ENCODE peak calls at places on chromosomes 11 and 22, in five cellular contexts. One of them, this sample, is unnamed.

GRCh38 chr11:1336836-1337646 is 27.6 kb upstream of the TOLLIP start:
- DNase-seq in psoas muscle: peak; percentile 83
- DNase-seq in lung: peak; percentile 42
- DNase-seq in CD4-positive, alpha-beta T cell: peak; percentile 49
- DNase-seq in ovary: peak; percentile 62
- DNase-seq in this sample: no peak

GRCh38 chr11:2213890-2214526 is 42.4 kb upstream of the TH start:
- DNase-seq in lung: peak; percentile 20
- DNase-seq in ovary: no peak
- DNase-seq in psoas muscle: peak; percentile 32
- DNase-seq in CD4-positive, alpha-beta T cell: no peak
- DNase-seq in this sample: no peak

GRCh38 chr11:33266418-33267215 is 9.4 kb downstream of the HIPK3 start:
- DNase-seq in psoas muscle: no peak
- DNase-seq in CD4-positive, alpha-beta T cell: no peak
- DNase-seq in lung: no peak
- DNase-seq in ovary: peak; percentile 78
- DNase-seq in this sample: peak; percentile 59

GRCh38 chr11:102485095-102485722 is 32.6 kb upstream of the TMEM123 start:
- DNase-seq in lung: no peak
- DNase-seq in psoas muscle: no peak
- DNase-seq in ovary: no peak
- DNase-seq in CD4-positive, alpha-beta T cell: no peak
- DNase-seq in this sample: no peak

GRCh38 chr11:127059286-127060200 is 59.0 kb upstream of the KIRREL3 start:
- DNase-seq in CD4-positive, alpha-beta T cell: no peak
- DNase-seq in ovary: no peak
- DNase-seq in psoas muscle: no peak
- DNase-seq in lung: no peak
- DNase-seq in this sample: no peak

GRCh38 chr11:128555606-128556005 is 31.8 kb downstream of the ETS1 start:
- DNase-seq in CD4-positive, alpha-beta T cell: no peak
- DNase-seq in ovary: no peak
- DNase-seq in lung: no peak
- DNase-seq in psoas muscle: no peak
- DNase-seq in this sample: no peak

GRCh38 chr11:252666-253065 is 15.9 kb downstream of the PSMD13 start:
- DNase-seq in psoas muscle: no peak
- DNase-seq in ovary: no peak
- DNase-seq in CD4-positive, alpha-beta T cell: no peak
- DNase-seq in lung: no peak
- DNase-seq in this sample: no peak

GRCh38 chr22:23673826-23674690 is 16.8 kb upstream of the RGL4 start:
- DNase-seq in lung: no peak
- DNase-seq in ovary: no peak
- DNase-seq in psoas muscle: peak; percentile 32
- DNase-seq in CD4-positive, alpha-beta T cell: no peak
- DNase-seq in this sample: no peak

GRCh38 chr22:37546436-37547248 is 13.6 kb upstream of the CDC42EP1 start:
- DNase-seq in psoas muscle: peak; percentile 77
- DNase-seq in CD4-positive, alpha-beta T cell: no peak
- DNase-seq in ovary: peak; percentile 76
- DNase-seq in lung: no peak
- DNase-seq in this sample: no peak

GRCh38 chr11:30282289-30282631 is 40.6 kb upstream of the ARL14EP start:
- DNase-seq in lung: no peak
- DNase-seq in CD4-positive, alpha-beta T cell: no peak
- DNase-seq in ovary: no peak
- DNase-seq in psoas muscle: no peak
- DNase-seq in this sample: no peak

GRCh38 chr11:122033193-122033592 is 82.8 kb downstream of the BLID start:
- DNase-seq in CD4-positive, alpha-beta T cell: no peak
- DNase-seq in psoas muscle: no peak
- DNase-seq in ovary: no peak
- DNase-seq in lung: no peak
- DNase-seq in this sample: no peak

GRCh38 chr11:120135838-120136237 is 2.1 kb downstream of the TRIM29 start:
- DNase-seq in lung: no peak
- DNase-seq in psoas muscle: no peak
- DNase-seq in CD4-positive, alpha-beta T cell: no peak
- DNase-seq in ovary: no peak
- DNase-seq in this sample: no peak

GRCh38 chr22:38125038-38125610 is 14.6 kb upstream of the BAIAP2L2 start:
- DNase-seq in lung: no peak
- DNase-seq in psoas muscle: no peak
- DNase-seq in ovary: no peak
- DNase-seq in CD4-positive, alpha-beta T cell: no peak
- DNase-seq in this sample: no peak

GRCh38 chr22:39718206-39718605 is 147.7 kb downstream of the CACNA1I start:
- DNase-seq in CD4-positive, alpha-beta T cell: no peak
- DNase-seq in ovary: no peak
- DNase-seq in lung: no peak
- DNase-seq in psoas muscle: no peak
- DNase-seq in this sample: no peak

GRCh38 chr11:112784323-112785073 is 176.7 kb upstream of the NCAM1 start:
- DNase-seq in ovary: peak; percentile 70
- DNase-seq in lung: no peak
- DNase-seq in CD4-positive, alpha-beta T cell: no peak
- DNase-seq in psoas muscle: peak; percentile 65
- DNase-seq in this sample: peak; percentile 56

GRCh38 chr22:19986410-19987341 is 29.9 kb downstream of the ARVCF start:
- DNase-seq in CD4-positive, alpha-beta T cell: peak; percentile 54
- DNase-seq in psoas muscle: peak; percentile 91
- DNase-seq in lung: peak; percentile 71
- DNase-seq in ovary: peak; percentile 78
- DNase-seq in this sample: peak; percentile 88

GRCh38 chr22:26322179-26322905 is 106.7 kb upstream of the ASPHD2 start:
- DNase-seq in lung: no peak
- DNase-seq in psoas muscle: peak; percentile 73
- DNase-seq in ovary: no peak
- DNase-seq in CD4-positive, alpha-beta T cell: no peak
- DNase-seq in this sample: no peak

GRCh38 chr22:37228106-37229011 is 15.7 kb downstream of the RAC2 start:
- DNase-seq in CD4-positive, alpha-beta T cell: peak; percentile 62
- DNase-seq in lung: no peak
- DNase-seq in psoas muscle: peak; percentile 53
- DNase-seq in ovary: no peak
- DNase-seq in this sample: no peak

GRCh38 chr11:35005156-35005780 is 88.8 kb downstream of the PDHX start:
- DNase-seq in ovary: no peak
- DNase-seq in lung: no peak
- DNase-seq in psoas muscle: no peak
- DNase-seq in CD4-positive, alpha-beta T cell: no peak
- DNase-seq in this sample: peak; percentile 67

GRCh38 chr11:45169310-45170072 is 23.1 kb downstream of the PRDM11 start:
- DNase-seq in lung: no peak
- DNase-seq in CD4-positive, alpha-beta T cell: no peak
- DNase-seq in psoas muscle: no peak
- DNase-seq in ovary: no peak
- DNase-seq in this sample: no peak

GRCh38 chr11:14645247-14645912 is 1.8 kb downstream of the PDE3B start:
- DNase-seq in lung: no peak
- DNase-seq in ovary: no peak
- DNase-seq in psoas muscle: no peak
- DNase-seq in CD4-positive, alpha-beta T cell: no peak
- DNase-seq in this sample: no peak

GRCh38 chr11:116217441-116217840 is 555.3 kb downstream of the BUD13 start:
- DNase-seq in lung: no peak
- DNase-seq in ovary: no peak
- DNase-seq in psoas muscle: no peak
- DNase-seq in CD4-positive, alpha-beta T cell: no peak
- DNase-seq in this sample: no peak

GRCh38 chr22:41216984-41217383 is 11.9 kb downstream of the L3MBTL2 start:
- DNase-seq in ovary: peak; percentile 49
- DNase-seq in lung: no peak
- DNase-seq in psoas muscle: no peak
- DNase-seq in CD4-positive, alpha-beta T cell: no peak
- DNase-seq in this sample: no peak

GRCh38 chr11:115921986-115922385 is 417.8 kb upstream of the CADM1 start:
- DNase-seq in CD4-positive, alpha-beta T cell: no peak
- DNase-seq in lung: no peak
- DNase-seq in ovary: no peak
- DNase-seq in psoas muscle: no peak
- DNase-seq in this sample: no peak

GRCh38 chr11:74642912-74643311 is 50.5 kb downstream of the POLD3 start:
- DNase-seq in psoas muscle: no peak
- DNase-seq in ovary: no peak
- DNase-seq in lung: no peak
- DNase-seq in CD4-positive, alpha-beta T cell: no peak
- DNase-seq in this sample: no peak

GRCh38 chr11:66881436-66881835 is 24.6 kb downstream of the LRFN4 start:
- DNase-seq in psoas muscle: peak; percentile 42
- DNase-seq in CD4-positive, alpha-beta T cell: no peak
- DNase-seq in lung: no peak
- DNase-seq in ovary: no peak
- DNase-seq in this sample: no peak

GRCh38 chr11:99814021-99814420 is 793.3 kb downstream of the CNTN5 start:
- DNase-seq in lung: no peak
- DNase-seq in CD4-positive, alpha-beta T cell: no peak
- DNase-seq in psoas muscle: no peak
- DNase-seq in ovary: no peak
- DNase-seq in this sample: no peak

GRCh38 chr11:117605331-117605730 is 191.7 kb downstream of the DSCAML1 start:
- DNase-seq in lung: no peak
- DNase-seq in psoas muscle: no peak
- DNase-seq in ovary: no peak
- DNase-seq in CD4-positive, alpha-beta T cell: no peak
- DNase-seq in this sample: no peak

GRCh38 chr11:36467913-36468312 is 42.2 kb downstream of the TRAF6 start:
- DNase-seq in CD4-positive, alpha-beta T cell: no peak
- DNase-seq in lung: no peak
- DNase-seq in psoas muscle: no peak
- DNase-seq in ovary: no peak
- DNase-seq in this sample: no peak

GRCh38 chr11:106369224-106369623 is 291.8 kb downstream of the AASDHPPT start:
- DNase-seq in ovary: no peak
- DNase-seq in CD4-positive, alpha-beta T cell: no peak
- DNase-seq in psoas muscle: no peak
- DNase-seq in lung: no peak
- DNase-seq in this sample: no peak

GRCh38 chr11:1516273-1517067 is 29.9 kb upstream of the MOB2 start:
- DNase-seq in psoas muscle: peak; percentile 36
- DNase-seq in CD4-positive, alpha-beta T cell: no peak
- DNase-seq in lung: no peak
- DNase-seq in ovary: no peak
- DNase-seq in this sample: no peak

DNA sequence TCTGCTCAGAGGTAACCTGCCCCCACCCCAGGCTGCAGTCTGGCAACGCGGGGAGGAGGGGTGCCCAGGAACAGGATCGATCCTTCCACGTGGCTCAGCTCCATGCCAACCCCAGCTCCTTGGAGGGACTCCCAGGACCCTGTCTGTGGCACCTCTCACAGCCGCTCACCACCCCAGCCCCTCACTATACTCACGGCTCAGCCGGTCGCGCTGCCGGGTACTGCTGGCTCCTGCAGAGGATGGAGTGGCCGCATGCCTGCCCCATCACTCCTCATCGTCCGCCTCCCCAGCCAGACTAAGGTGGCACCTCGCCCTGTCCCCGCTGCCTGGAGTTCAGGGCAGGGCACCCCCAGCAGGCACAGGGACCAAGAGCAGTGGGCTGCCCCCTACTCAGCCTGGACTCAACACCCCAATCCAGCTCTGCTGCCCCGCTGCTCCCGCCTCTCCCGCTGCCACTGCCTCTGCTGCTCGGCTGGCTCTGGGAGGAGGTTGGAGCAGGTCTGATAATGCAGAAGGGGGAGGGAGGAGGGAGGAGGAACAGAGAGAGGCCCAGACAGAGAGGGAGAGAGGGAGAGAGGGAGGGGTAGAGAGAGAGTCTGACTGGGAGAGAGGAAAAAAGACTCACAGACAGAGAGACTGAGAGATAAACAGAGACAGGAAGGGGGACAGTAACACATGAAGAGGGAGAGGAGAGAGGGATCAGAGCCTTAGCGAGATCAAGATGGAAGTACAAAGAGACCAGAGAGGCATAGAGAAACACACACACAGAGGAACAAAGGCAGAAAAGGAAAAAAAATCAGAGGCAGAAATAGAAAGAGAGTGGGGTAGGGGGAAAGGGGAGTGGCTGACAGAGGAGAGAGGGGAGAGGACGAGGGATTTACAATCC is at the start of gene PDE2A:
- DNase-seq in lung: no peak
- DNase-seq in CD4-positive, alpha-beta T cell: no peak
- DNase-seq in ovary: no peak
- DNase-seq in psoas muscle: no peak
- DNase-seq in this sample: no peak
- TF ChIP-seq CTCF in lung: no peak
- TF ChIP-seq CTCF in CD4-positive, alpha-beta T cell: no peak
- TF ChIP-seq CTCF in ovary: no peak
- TF ChIP-seq CTCF in psoas muscle: no peak
- TF ChIP-seq CTCF in this sample: no peak

GRCh38 chr11:3971756-3972404 is 116.4 kb downstream of the STIM1 start:
- DNase-seq in CD4-positive, alpha-beta T cell: no peak
- DNase-seq in psoas muscle: no peak
- DNase-seq in lung: no peak
- DNase-seq in ovary: no peak
- DNase-seq in this sample: no peak
- TF ChIP-seq CTCF in CD4-positive, alpha-beta T cell: no peak
- TF ChIP-seq CTCF in psoas muscle: no peak
- TF ChIP-seq CTCF in lung: no peak
- TF ChIP-seq CTCF in ovary: no peak
- TF ChIP-seq CTCF in this sample: no peak

GRCh38 chr22:29727248-29727551 is 7.4 kb downstream of the CABP7 start:
- DNase-seq in lung: no peak
- DNase-seq in ovary: peak; percentile 37
- DNase-seq in CD4-positive, alpha-beta T cell: no peak
- DNase-seq in psoas muscle: peak; percentile 74
- DNase-seq in this sample: peak; percentile 65
- TF ChIP-seq CTCF in lung: no peak
- TF ChIP-seq CTCF in ovary: no peak
- TF ChIP-seq CTCF in CD4-positive, alpha-beta T cell: no peak
- TF ChIP-seq CTCF in psoas muscle: peak; percentile 27
- TF ChIP-seq CTCF in this sample: peak; percentile 37

DNA sequence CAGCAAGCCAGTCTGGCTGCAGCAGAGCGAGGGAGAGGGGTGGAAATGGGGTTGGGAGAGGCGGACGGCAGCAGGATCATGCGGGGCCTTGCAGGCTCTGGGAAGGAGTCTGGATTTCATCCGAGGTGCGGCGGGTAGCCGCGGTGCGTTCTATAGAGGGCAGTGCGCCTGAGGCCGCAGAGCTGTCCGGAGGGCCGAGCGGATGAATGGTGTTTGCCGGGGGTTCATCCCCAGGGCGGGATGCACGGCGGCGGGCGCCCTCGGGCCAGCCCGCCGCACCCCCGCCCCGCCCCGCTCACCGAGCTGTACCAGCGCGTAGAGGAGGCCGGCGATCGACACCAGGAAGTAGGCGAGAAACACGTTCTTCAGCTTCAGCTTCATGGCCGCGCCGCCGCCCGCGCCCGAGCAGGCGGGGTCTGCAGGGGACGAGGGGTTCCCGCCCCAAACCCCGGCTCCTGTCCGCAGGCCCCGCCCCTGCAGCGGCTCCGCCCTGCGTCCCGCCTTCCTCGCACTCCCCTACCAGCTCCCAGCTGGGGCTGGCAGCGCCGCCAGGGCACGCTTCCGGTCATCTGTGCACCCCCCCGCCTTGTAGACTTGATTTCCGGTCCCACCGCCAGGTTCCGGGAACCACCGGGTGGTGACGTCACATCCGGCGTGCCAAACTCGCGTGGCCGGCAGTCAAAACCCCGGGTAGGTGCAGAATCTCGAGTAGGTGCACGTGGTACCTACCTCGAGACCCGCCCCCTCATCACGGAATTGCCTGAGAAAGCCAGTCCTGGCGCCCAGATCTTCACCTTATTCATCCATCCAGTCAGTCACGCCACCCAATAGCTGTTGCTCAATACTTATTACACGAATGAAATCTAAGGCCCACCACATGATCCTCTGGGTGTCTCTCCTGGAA is at the start of gene B3GAT3:
- DNase-seq in psoas muscle: peak; percentile 99
- DNase-seq in ovary: peak; percentile 98
- DNase-seq in lung: peak; percentile 99
- DNase-seq in CD4-positive, alpha-beta T cell: peak; percentile 96
- DNase-seq in this sample: peak; percentile 99
- TF ChIP-seq CTCF in psoas muscle: no peak
- TF ChIP-seq CTCF in ovary: no peak
- TF ChIP-seq CTCF in lung: no peak
- TF ChIP-seq CTCF in CD4-positive, alpha-beta T cell: no peak
- TF ChIP-seq CTCF in this sample: no peak

This sample was measured in Calu3.